ENCODE peak calls at places on chromosomes 4 and X, in ten cellular contexts. One of them, this sample, is unnamed.

GRCh38 chrX:130769835-130770234 is 133.2 kb downstream of the ENOX2 start:
- DNase-seq in small intestine: no peak
- DNase-seq in mammary epithelial cell: no peak
- DNase-seq in GM23248: no peak
- DNase-seq in IMR-90: no peak
- DNase-seq in ovary: no peak
- DNase-seq in tibial artery: no peak
- DNase-seq in trophoblast cell: no peak
- DNase-seq in AG04450: no peak
- DNase-seq in caudate nucleus: no peak
- DNase-seq in this sample: no peak

GRCh38 chr4:47104986-47105385 is 73.6 kb downstream of the GABRB1 start:
- DNase-seq in IMR-90: peak
- DNase-seq in mammary epithelial cell: no peak
- DNase-seq in AG04450: no peak
- DNase-seq in tibial artery: no peak
- DNase-seq in GM23248: no peak
- DNase-seq in small intestine: no peak
- DNase-seq in ovary: no peak
- DNase-seq in caudate nucleus: no peak
- DNase-seq in trophoblast cell: no peak
- DNase-seq in this sample: no peak

GRCh38 chr4:162684371-162684700 is 482.4 kb downstream of the NAF1 start:
- DNase-seq in ovary: no peak
- DNase-seq in GM23248: no peak
- DNase-seq in AG04450: no peak
- DNase-seq in trophoblast cell: no peak
- DNase-seq in small intestine: no peak
- DNase-seq in tibial artery: no peak
- DNase-seq in caudate nucleus: no peak
- DNase-seq in mammary epithelial cell: no peak
- DNase-seq in IMR-90: no peak
- DNase-seq in this sample: no peak

GRCh38 chr4:42579903-42580302 is 77.0 kb downstream of the ATP8A1 start:
- DNase-seq in trophoblast cell: no peak
- DNase-seq in caudate nucleus: no peak
- DNase-seq in AG04450: no peak
- DNase-seq in ovary: no peak
- DNase-seq in small intestine: no peak
- DNase-seq in mammary epithelial cell: no peak
- DNase-seq in IMR-90: no peak
- DNase-seq in tibial artery: no peak
- DNase-seq in GM23248: no peak
- DNase-seq in this sample: no peak

GRCh38 chr4:72031868-72032619 is at the start of gene NPFFR2:
- DNase-seq in AG04450: no peak
- DNase-seq in caudate nucleus: no peak
- DNase-seq in ovary: no peak
- DNase-seq in tibial artery: no peak
- DNase-seq in small intestine: no peak
- DNase-seq in trophoblast cell: peak
- DNase-seq in IMR-90: no peak
- DNase-seq in mammary epithelial cell: peak
- DNase-seq in GM23248: no peak
- DNase-seq in this sample: peak

GRCh38 chrX:16870861-16871584 is 861 bp upstream of the RBBP7 start:
- DNase-seq in trophoblast cell: peak
- DNase-seq in caudate nucleus: no peak
- DNase-seq in AG04450: no peak
- DNase-seq in GM23248: peak
- DNase-seq in small intestine: no peak
- DNase-seq in mammary epithelial cell: no peak
- DNase-seq in IMR-90: no peak
- DNase-seq in ovary: peak
- DNase-seq in tibial artery: peak
- DNase-seq in this sample: peak

GRCh38 chrX:124042042-124042441 is 80.5 kb downstream of the STAG2 start:
- DNase-seq in trophoblast cell: no peak
- DNase-seq in mammary epithelial cell: no peak
- DNase-seq in tibial artery: no peak
- DNase-seq in GM23248: no peak
- DNase-seq in IMR-90: peak
- DNase-seq in small intestine: no peak
- DNase-seq in caudate nucleus: no peak
- DNase-seq in AG04450: no peak
- DNase-seq in ovary: no peak
- DNase-seq in this sample: no peak

GRCh38 chr4:3644849-3645627 is 112.8 kb upstream of the LRPAP1 start:
- DNase-seq in trophoblast cell: no peak
- DNase-seq in IMR-90: no peak
- DNase-seq in caudate nucleus: no peak
- DNase-seq in tibial artery: peak
- DNase-seq in GM23248: peak
- DNase-seq in small intestine: no peak
- DNase-seq in ovary: no peak
- DNase-seq in mammary epithelial cell: no peak
- DNase-seq in AG04450: no peak
- DNase-seq in this sample: no peak

GRCh38 chr4:77047037-77047436 is 28.8 kb downstream of the CCNI start:
- DNase-seq in tibial artery: no peak
- DNase-seq in caudate nucleus: no peak
- DNase-seq in GM23248: peak
- DNase-seq in ovary: no peak
- DNase-seq in AG04450: no peak
- DNase-seq in trophoblast cell: no peak
- DNase-seq in IMR-90: peak
- DNase-seq in mammary epithelial cell: no peak
- DNase-seq in small intestine: peak
- DNase-seq in this sample: no peak

GRCh38 chr4:80007745-80008149 is 65.3 kb downstream of the ANTXR2 start:
- DNase-seq in IMR-90: no peak
- DNase-seq in ovary: no peak
- DNase-seq in tibial artery: no peak
- DNase-seq in caudate nucleus: no peak
- DNase-seq in trophoblast cell: no peak
- DNase-seq in GM23248: no peak
- DNase-seq in mammary epithelial cell: no peak
- DNase-seq in AG04450: no peak
- DNase-seq in small intestine: no peak
- DNase-seq in this sample: no peak

GRCh38 chr4:128349921-128350320 is 62.3 kb upstream of the PGRMC2 start:
- DNase-seq in caudate nucleus: no peak
- DNase-seq in GM23248: peak
- DNase-seq in IMR-90: peak
- DNase-seq in mammary epithelial cell: no peak
- DNase-seq in trophoblast cell: peak
- DNase-seq in tibial artery: no peak
- DNase-seq in ovary: no peak
- DNase-seq in AG04450: peak
- DNase-seq in small intestine: no peak
- DNase-seq in this sample: no peak

GRCh38 chrX:134622813-134623185 is 35.5 kb downstream of the PLAC1 start:
- DNase-seq in AG04450: no peak
- DNase-seq in small intestine: no peak
- DNase-seq in tibial artery: no peak
- DNase-seq in caudate nucleus: no peak
- DNase-seq in trophoblast cell: peak
- DNase-seq in mammary epithelial cell: peak
- DNase-seq in IMR-90: no peak
- DNase-seq in ovary: no peak
- DNase-seq in GM23248: peak
- DNase-seq in this sample: no peak

GRCh38 chr4:15654556-15655222 is 468 bp downstream of the FBXL5 start:
- DNase-seq in small intestine: peak
- DNase-seq in IMR-90: peak
- DNase-seq in mammary epithelial cell: peak
- DNase-seq in caudate nucleus: peak
- DNase-seq in ovary: peak
- DNase-seq in tibial artery: peak
- DNase-seq in trophoblast cell: peak
- DNase-seq in GM23248: peak
- DNase-seq in AG04450: no peak
- DNase-seq in this sample: peak

GRCh38 chr4:82213485-82214162 is 160.2 kb downstream of the HNRNPD start:
- DNase-seq in GM23248: no peak
- DNase-seq in caudate nucleus: no peak
- DNase-seq in IMR-90: no peak
- DNase-seq in ovary: no peak
- DNase-seq in trophoblast cell: no peak
- DNase-seq in tibial artery: no peak
- DNase-seq in small intestine: no peak
- DNase-seq in mammary epithelial cell: no peak
- DNase-seq in AG04450: no peak
- DNase-seq in this sample: no peak

GRCh38 chr4:74675673-74676279 is 118.5 kb downstream of the BTC start:
- DNase-seq in caudate nucleus: no peak
- DNase-seq in ovary: no peak
- DNase-seq in IMR-90: peak
- DNase-seq in tibial artery: no peak
- DNase-seq in AG04450: peak
- DNase-seq in trophoblast cell: peak
- DNase-seq in mammary epithelial cell: peak
- DNase-seq in GM23248: peak
- DNase-seq in small intestine: peak
- DNase-seq in this sample: peak

GRCh38 chr4:148258526-148258925 is 183.7 kb downstream of the NR3C2 start:
- DNase-seq in mammary epithelial cell: no peak
- DNase-seq in AG04450: no peak
- DNase-seq in GM23248: no peak
- DNase-seq in caudate nucleus: no peak
- DNase-seq in ovary: no peak
- DNase-seq in tibial artery: no peak
- DNase-seq in trophoblast cell: no peak
- DNase-seq in IMR-90: no peak
- DNase-seq in small intestine: no peak
- DNase-seq in this sample: no peak
- H3K27ac ChIP-seq in mammary epithelial cell: no peak
- H3K27ac ChIP-seq in AG04450: no peak
- H3K27ac ChIP-seq in GM23248: no peak
- H3K27ac ChIP-seq in caudate nucleus: no peak
- H3K27ac ChIP-seq in ovary: no peak
- H3K27ac ChIP-seq in tibial artery: no peak
- H3K27ac ChIP-seq in trophoblast cell: no peak
- H3K27ac ChIP-seq in IMR-90: no peak
- H3K27ac ChIP-seq in small intestine: no peak
- H3K27ac ChIP-seq in this sample: no peak

DNA sequence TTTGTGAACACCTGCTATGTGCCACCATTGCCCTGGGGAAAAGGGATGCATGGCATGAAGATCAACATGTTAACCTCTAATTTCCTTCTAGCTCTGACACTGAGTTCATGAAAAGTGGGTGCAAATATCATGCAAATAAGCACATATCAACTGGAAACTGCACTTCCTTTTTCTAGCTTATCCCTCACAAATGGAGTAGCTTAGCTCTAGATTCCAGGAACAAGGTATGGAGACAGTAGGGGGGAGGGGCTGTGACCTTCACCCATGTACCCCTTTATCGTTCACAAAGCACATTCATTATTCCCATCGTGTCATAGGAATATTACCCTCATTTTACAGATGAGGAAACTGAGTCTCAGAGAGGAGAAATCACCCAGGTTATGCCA is 37.4 kb downstream of the STARD8 start:
- DNase-seq in AG04450: no peak
- DNase-seq in caudate nucleus: no peak
- DNase-seq in small intestine: no peak
- DNase-seq in trophoblast cell: no peak
- DNase-seq in mammary epithelial cell: no peak
- DNase-seq in tibial artery: no peak
- DNase-seq in ovary: no peak
- DNase-seq in IMR-90: no peak
- DNase-seq in GM23248: no peak
- DNase-seq in this sample: no peak
- H3K27ac ChIP-seq in AG04450: no peak
- H3K27ac ChIP-seq in caudate nucleus: no peak
- H3K27ac ChIP-seq in small intestine: no peak
- H3K27ac ChIP-seq in trophoblast cell: no peak
- H3K27ac ChIP-seq in mammary epithelial cell: no peak
- H3K27ac ChIP-seq in tibial artery: no peak
- H3K27ac ChIP-seq in ovary: no peak
- H3K27ac ChIP-seq in IMR-90: no peak
- H3K27ac ChIP-seq in GM23248: no peak
- H3K27ac ChIP-seq in this sample: peak

GRCh38 chrX:10102046-10102704 is 54.6 kb upstream of the CLCN4 start:
- DNase-seq in tibial artery: no peak
- DNase-seq in trophoblast cell: peak
- DNase-seq in GM23248: no peak
- DNase-seq in IMR-90: no peak
- DNase-seq in mammary epithelial cell: no peak
- DNase-seq in small intestine: no peak
- DNase-seq in ovary: no peak
- DNase-seq in caudate nucleus: no peak
- DNase-seq in AG04450: no peak
- DNase-seq in this sample: peak

GRCh38 chrX:10101269-10101668 is 55.5 kb upstream of the CLCN4 start:
- DNase-seq in GM23248: no peak
- DNase-seq in ovary: no peak
- DNase-seq in mammary epithelial cell: no peak
- DNase-seq in small intestine: no peak
- DNase-seq in caudate nucleus: no peak
- DNase-seq in tibial artery: no peak
- DNase-seq in trophoblast cell: peak
- DNase-seq in AG04450: no peak
- DNase-seq in IMR-90: peak
- DNase-seq in this sample: no peak

GRCh38 chrX:10104958-10105658 is 51.7 kb upstream of the CLCN4 start:
- DNase-seq in AG04450: no peak
- DNase-seq in IMR-90: no peak
- DNase-seq in mammary epithelial cell: no peak
- DNase-seq in GM23248: peak
- DNase-seq in trophoblast cell: peak
- DNase-seq in ovary: no peak
- DNase-seq in tibial artery: peak
- DNase-seq in small intestine: no peak
- DNase-seq in caudate nucleus: no peak
- DNase-seq in this sample: peak

GRCh38 chrX:10099411-10099810 is 57.4 kb upstream of the CLCN4 start:
- DNase-seq in caudate nucleus: no peak
- DNase-seq in IMR-90: no peak
- DNase-seq in ovary: no peak
- DNase-seq in AG04450: no peak
- DNase-seq in small intestine: no peak
- DNase-seq in GM23248: no peak
- DNase-seq in trophoblast cell: no peak
- DNase-seq in mammary epithelial cell: no peak
- DNase-seq in tibial artery: no peak
- DNase-seq in this sample: no peak

GRCh38 chrX:10103023-10103422 is 53.8 kb upstream of the CLCN4 start:
- DNase-seq in ovary: no peak
- DNase-seq in trophoblast cell: peak
- DNase-seq in AG04450: no peak
- DNase-seq in IMR-90: peak
- DNase-seq in tibial artery: no peak
- DNase-seq in caudate nucleus: no peak
- DNase-seq in mammary epithelial cell: no peak
- DNase-seq in small intestine: no peak
- DNase-seq in GM23248: no peak
- DNase-seq in this sample: peak
- H3K27ac ChIP-seq in ovary: no peak
- H3K27ac ChIP-seq in trophoblast cell: peak
- H3K27ac ChIP-seq in AG04450: no peak
- H3K27ac ChIP-seq in IMR-90: no peak
- H3K27ac ChIP-seq in tibial artery: peak
- H3K27ac ChIP-seq in caudate nucleus: no peak
- H3K27ac ChIP-seq in mammary epithelial cell: no peak
- H3K27ac ChIP-seq in small intestine: peak
- H3K27ac ChIP-seq in GM23248: no peak
- H3K27ac ChIP-seq in this sample: peak

GRCh38 chrX:74420194-74421035 is 878 bp upstream of the SLC16A2 start:
- DNase-seq in caudate nucleus: peak
- DNase-seq in GM23248: peak
- DNase-seq in IMR-90: peak
- DNase-seq in trophoblast cell: peak
- DNase-seq in tibial artery: peak
- DNase-seq in small intestine: peak
- DNase-seq in mammary epithelial cell: peak
- DNase-seq in ovary: peak
- DNase-seq in AG04450: peak
- DNase-seq in this sample: peak
- H3K27ac ChIP-seq in caudate nucleus: peak
- H3K27ac ChIP-seq in GM23248: peak
- H3K27ac ChIP-seq in IMR-90: peak
- H3K27ac ChIP-seq in trophoblast cell: peak
- H3K27ac ChIP-seq in tibial artery: peak
- H3K27ac ChIP-seq in small intestine: peak
- H3K27ac ChIP-seq in mammary epithelial cell: peak
- H3K27ac ChIP-seq in ovary: peak
- H3K27ac ChIP-seq in AG04450: peak
- H3K27ac ChIP-seq in this sample: peak

This sample was measured in body of pancreas.